ENCODE peak calls at places on chromosomes 16 and 17, in seven cellular contexts. X is cardiac muscle cell; W is PC-3; V is CD8-positive, alpha-beta T cell; F is cardiac fibroblast; G is stomach; N is astrocyte of the spinal cord. Z is an unnamed sample.

GRCh38 chr17:29084476-29085148 is 41.7 kb downstream of the PIPOX start:
- DNase-seq in G (peak), V (no peak), N (peak), W (no peak), F (no peak), X (no peak), Z (no peak)

GRCh38 chr16:35463358-35463757 is 2003.9 kb downstream of the TP53TG3F start:
- DNase-seq in V (no peak), X (no peak), W (no peak), G (no peak), F (no peak), N (no peak), Z (no peak)

GRCh38 chr17:601462-602303 is 113.0 kb downstream of the VPS53 start:
- DNase-seq in G (no peak), W (no peak), N (no peak), V (no peak), F (peak), X (peak), Z (no peak)

GRCh38 chr17:51045616-51046526 is 74.8 kb downstream of the SPAG9 start:
- DNase-seq in F (peak), W (no peak), N (peak), V (no peak), G (no peak), X (peak), Z (no peak)

GRCh38 chr17:76862079-76862478 is 6.1 kb upstream of the MGAT5B start:
- DNase-seq in V (no peak), W (no peak), X (no peak), G (no peak), N (no peak), F (no peak), Z (no peak)

GRCh38 chr16:8567355-8568230 is 22.7 kb downstream of the TMEM114 start:
- DNase-seq in X (peak), F (peak), G (peak), W (peak), N (peak), V (peak), Z (peak)

GRCh38 chr17:82668024-82668630 is 19.9 kb upstream of the WDR45B start:
- DNase-seq in N (no peak), G (no peak), W (no peak), X (no peak), F (no peak), V (no peak), Z (no peak)

GRCh38 chr17:47905221-47905733 is 9.2 kb downstream of the SP2 start:
- DNase-seq in V (no peak), X (peak), W (peak), F (peak), G (peak), N (peak), Z (no peak)

GRCh38 chr17:74119049-74119580 is 84.4 kb upstream of the RPL38 start:
- DNase-seq in V (no peak), W (no peak), X (no peak), N (no peak), F (no peak), G (no peak), Z (no peak)

GRCh38 chr17:68196394-68197090 is 51.3 kb upstream of the AMZ2 start:
- DNase-seq in N (no peak), V (no peak), G (no peak), X (no peak), W (no peak), F (no peak), Z (no peak)

GRCh38 chr16:9115277-9115676 is 23.8 kb downstream of the HAPSTR1 start:
- DNase-seq in X (no peak), F (no peak), V (no peak), N (peak), G (no peak), W (peak), Z (no peak)

GRCh38 chr17:82956146-82956725 is 116.4 kb upstream of the ZNF750 start:
- DNase-seq in V (no peak), G (peak), X (no peak), N (no peak), W (no peak), F (no peak), Z (no peak)

GRCh38 chr17:76732734-76733617 is 4.2 kb downstream of the SRSF2 start:
- DNase-seq in W (no peak), G (no peak), F (peak), N (no peak), X (peak), V (no peak), Z (no peak)

GRCh38 chr16:67731071-67731810 is 12.1 kb upstream of the GFOD2 start:
- DNase-seq in W (no peak), V (no peak), G (no peak), N (no peak), X (no peak), F (no peak), Z (no peak)

GRCh38 chr16:53235851-53236250 is 181.1 kb downstream of the CHD9 start:
- DNase-seq in F (no peak), X (no peak), W (no peak), N (no peak), V (no peak), G (no peak), Z (no peak)

GRCh38 chr16:82639666-82640336 is 13.0 kb downstream of the CDH13 start:
- DNase-seq in F (peak), X (peak), G (peak), V (no peak), W (peak), N (peak), Z (peak)

GRCh38 chr16:84879569-84880487 is 60.0 kb downstream of the CRISPLD2 start:
- DNase-seq in W (peak), F (no peak), N (no peak), X (no peak), G (peak), V (no peak), Z (no peak)

GRCh38 chr17:7260601-7261376 is 1.5 kb downstream of the CLDN7 start:
- DNase-seq in N (no peak), W (peak), X (no peak), G (peak), F (no peak), V (no peak), Z (peak)

GRCh38 chr17:9436629-9437028 is 139.0 kb downstream of the STX8 start:
- DNase-seq in X (no peak), W (no peak), G (no peak), V (no peak), F (no peak), N (no peak), Z (no peak)

GRCh38 chr16:81745704-81746558 is 33.2 kb upstream of the PLCG2 start:
- DNase-seq in F (peak), V (peak), X (peak), W (no peak), N (peak), G (peak), Z (peak)

DNA sequence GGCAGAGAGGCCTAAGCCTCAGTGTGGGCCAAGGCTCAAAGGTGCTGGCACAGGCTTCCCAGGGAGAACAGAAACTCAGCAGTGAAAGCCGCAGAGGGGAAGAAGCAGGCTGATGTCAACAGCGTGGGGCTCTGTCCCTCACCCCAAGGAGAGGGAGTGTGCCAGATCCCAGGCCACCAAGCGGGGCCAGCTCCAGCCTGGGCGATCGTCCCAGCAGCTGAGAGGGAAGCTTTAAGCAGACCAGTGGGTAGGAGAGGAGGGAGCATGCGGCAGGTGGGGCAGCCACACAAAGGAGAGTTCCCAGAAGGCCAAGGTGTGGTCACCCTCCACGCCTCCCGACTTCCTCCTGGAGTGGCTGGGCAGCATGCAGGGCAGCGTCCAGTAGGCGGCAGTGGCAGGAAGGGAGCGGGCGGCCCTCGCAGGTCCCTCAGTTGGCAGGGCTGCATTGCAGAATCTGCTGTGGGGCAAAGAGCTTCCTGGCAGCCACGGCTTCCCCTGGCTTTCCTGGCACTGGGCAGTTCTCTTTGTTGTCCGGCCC is 6.0 kb downstream of the SYNGR2 start:
- DNase-seq in W (peak), F (no peak), N (peak), X (no peak), V (no peak), G (peak), Z (peak)
- TF ChIP-seq CTCF in W (peak), F (no peak), N (peak), X (no peak), V (no peak), G (peak), Z (peak)

DNA sequence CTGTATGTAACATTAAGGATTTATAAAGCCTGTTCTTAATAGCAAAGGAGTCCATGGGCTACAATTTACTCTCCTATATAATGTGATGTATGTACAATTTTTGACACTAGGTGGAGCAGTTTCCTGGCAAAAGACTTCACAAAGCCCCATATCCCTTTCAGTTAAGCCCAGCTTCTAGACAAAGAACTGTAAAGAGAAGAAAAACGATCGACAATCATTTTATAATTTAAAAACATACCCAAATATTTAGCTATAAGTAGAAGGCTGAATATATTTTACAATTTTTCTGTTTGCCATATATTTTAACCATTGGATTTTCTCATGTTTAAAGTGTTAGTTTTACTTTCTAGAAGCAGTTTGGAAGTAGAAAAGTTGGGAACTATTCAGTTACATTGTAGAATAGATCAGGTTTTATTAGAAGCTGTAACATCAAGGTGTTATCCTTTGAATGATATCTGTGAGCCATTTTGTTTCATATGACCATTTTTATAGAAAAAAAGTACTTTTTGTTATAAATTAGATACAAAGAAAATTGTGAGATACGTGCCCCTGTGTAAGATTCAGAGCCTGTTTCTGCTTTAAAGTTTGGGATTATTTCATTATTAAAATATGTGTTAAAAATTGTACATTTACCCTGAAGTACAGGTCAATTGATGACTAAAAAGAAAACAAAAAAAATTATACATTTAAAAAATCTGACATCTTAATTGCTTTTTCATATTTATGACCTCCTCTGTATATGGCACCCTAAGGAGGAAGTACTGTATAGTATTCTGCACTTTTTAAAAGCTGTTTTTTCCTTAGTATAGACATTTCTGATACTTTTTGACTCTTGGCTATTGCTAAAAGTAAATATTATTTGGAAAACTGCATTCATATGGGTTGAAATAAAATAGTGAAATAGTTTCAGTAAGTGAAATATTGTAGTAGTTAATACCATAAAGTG is 46.3 kb downstream of the VMP1 start:
- DNase-seq in G (no peak), N (peak), W (peak), X (peak), F (peak), V (no peak), Z (peak)
- TF ChIP-seq CTCF in G (peak), N (peak), W (peak), X (peak), F (peak), V (peak), Z (peak)

GRCh38 chr17:1714980-1715802 is 5.0 kb upstream of the TLCD2 start:
- DNase-seq in F (peak), N (peak), V (peak), W (peak), X (peak), G (peak), Z (peak)

GRCh38 chr17:1714488-1714979 is 4.4 kb upstream of the TLCD2 start:
- DNase-seq in N (peak), W (peak), V (no peak), F (peak), X (peak), G (peak), Z (no peak)

GRCh38 chr17:1713160-1713877 is 3.1 kb upstream of the TLCD2 start:
- DNase-seq in G (no peak), W (no peak), V (no peak), F (no peak), X (no peak), N (no peak), Z (no peak)

GRCh38 chr17:1712271-1712670 is 2.1 kb upstream of the TLCD2 start:
- DNase-seq in X (no peak), G (no peak), F (no peak), V (no peak), N (no peak), W (no peak), Z (no peak)

DNA sequence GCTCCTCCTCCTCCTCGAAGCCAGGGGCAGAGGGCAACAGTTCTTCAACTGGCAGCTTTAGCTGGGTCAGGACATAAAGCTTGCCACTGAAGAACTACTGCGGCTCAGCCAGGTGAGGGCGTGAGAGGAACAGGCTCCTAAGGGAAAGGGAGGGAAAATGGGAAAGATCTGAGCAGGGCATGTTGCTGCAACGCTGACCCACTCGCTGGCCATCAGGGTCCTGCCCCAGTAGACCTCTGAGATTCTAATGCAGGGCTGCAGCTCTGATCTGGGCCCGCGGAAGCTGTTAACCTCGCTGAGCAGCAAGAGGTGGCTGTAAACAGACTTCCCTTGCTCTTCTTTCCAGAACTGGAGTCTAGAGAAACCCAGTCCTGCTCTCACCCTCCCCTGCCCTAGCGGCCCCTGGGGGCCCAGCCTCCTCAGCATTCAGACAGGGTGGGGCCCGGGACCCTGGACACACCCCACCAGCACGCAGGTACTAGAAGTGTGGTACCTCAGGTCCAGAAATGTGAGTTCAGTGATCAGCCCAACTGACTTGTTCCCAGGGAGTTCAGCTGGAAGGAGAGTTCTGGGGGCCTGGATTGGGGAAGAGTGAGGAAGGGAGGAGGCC is 3.8 kb upstream of the TLCD2 start:
- DNase-seq in G (peak), X (peak), V (no peak), N (no peak), W (peak), F (peak), Z (no peak)
- TF ChIP-seq CTCF in G (no peak), X (peak), V (no peak), N (peak), W (peak), F (peak), Z (peak)

GRCh38 chr17:69524854-69525253 is 110.4 kb downstream of the MAP2K6 start:
- DNase-seq in N (no peak), V (no peak), F (no peak), X (no peak), W (peak), G (no peak), Z (no peak)
- TF ChIP-seq CTCF in N (no peak), V (no peak), F (no peak), X (no peak), W (peak), G (no peak), Z (no peak)

GRCh38 chr17:30196504-30196903 is 39.0 kb downstream of the SLC6A4 start:
- DNase-seq in X (no peak), N (no peak), W (no peak), V (no peak), G (no peak), F (no peak), Z (no peak)
- TF ChIP-seq CTCF in X (no peak), N (no peak), W (no peak), V (no peak), G (no peak), F (no peak), Z (no peak)

GRCh38 chr17:33200116-33200515 is 93.0 kb downstream of the ASIC2 start:
- DNase-seq in X (no peak), F (no peak), W (peak), G (no peak), V (no peak), N (no peak), Z (no peak)

GRCh38 chr17:33202011-33202410 is 91.1 kb downstream of the ASIC2 start:
- DNase-seq in X (no peak), F (no peak), G (no peak), N (no peak), W (peak), V (no peak), Z (no peak)

GRCh38 chr17:33201255-33201654 is 91.8 kb downstream of the ASIC2 start:
- DNase-seq in G (no peak), X (no peak), W (no peak), F (no peak), V (no peak), N (no peak), Z (no peak)

GRCh38 chr17:33202796-33203195 is 90.3 kb downstream of the ASIC2 start:
- DNase-seq in G (no peak), V (no peak), N (no peak), X (no peak), F (no peak), W (no peak), Z (no peak)

DNA sequence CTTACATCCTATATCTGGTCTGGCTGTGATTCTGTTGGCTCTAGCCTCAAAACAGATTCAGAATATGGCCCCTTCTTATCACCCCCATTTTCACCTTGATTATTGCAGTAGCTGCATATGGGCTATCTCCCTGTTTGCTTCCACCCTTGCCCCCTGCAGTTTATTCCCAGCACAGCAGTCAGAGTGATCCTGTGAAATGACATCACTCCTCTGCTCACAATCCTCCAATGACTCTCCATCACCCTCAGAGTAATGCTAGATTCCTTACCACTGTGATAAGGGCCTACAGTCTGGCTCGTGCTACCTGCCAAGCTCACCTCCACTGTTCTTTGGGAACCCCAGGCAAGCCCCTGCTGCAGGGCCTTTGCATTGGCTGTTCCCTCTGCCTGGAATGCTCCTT is 92.5 kb downstream of the ASIC2 start:
- DNase-seq in V (no peak), G (no peak), W (peak), X (no peak), N (no peak), F (no peak), Z (no peak)
- TF ChIP-seq CTCF in V (no peak), G (no peak), W (no peak), X (no peak), N (no peak), F (no peak), Z (no peak)

GRCh38 chr16:13696017-13696416 is 223.9 kb upstream of the ERCC4 start:
- DNase-seq in X (no peak), F (no peak), G (no peak), V (no peak), N (no peak), W (no peak), Z (no peak)

GRCh38 chr16:13697568-13697967 is 222.4 kb upstream of the ERCC4 start:
- DNase-seq in W (no peak), F (no peak), N (no peak), X (no peak), V (no peak), G (no peak), Z (no peak)

GRCh38 chr16:13702614-13703013 is 217.3 kb upstream of the ERCC4 start:
- DNase-seq in N (no peak), F (no peak), X (no peak), V (no peak), W (no peak), G (no peak), Z (no peak)

DNA sequence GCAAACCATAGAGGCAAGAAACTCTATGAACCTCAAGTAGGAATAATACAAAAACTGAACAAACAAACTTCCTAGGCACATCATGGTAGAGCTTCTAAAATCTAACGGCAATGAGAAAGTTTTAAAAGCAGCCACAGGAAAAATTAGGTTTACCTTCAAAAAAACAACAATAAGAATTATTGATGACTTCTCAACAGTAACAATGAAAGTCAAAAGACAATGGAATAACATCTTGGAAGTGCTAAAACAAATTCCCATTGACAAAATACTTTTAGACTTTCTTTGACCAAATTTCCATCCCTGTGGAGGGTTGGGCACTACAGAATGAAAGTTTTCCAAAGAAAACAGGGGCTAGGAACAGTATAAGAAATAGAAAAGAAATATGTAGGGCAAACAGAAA is 222.9 kb upstream of the ERCC4 start:
- DNase-seq in N (no peak), G (no peak), X (no peak), V (no peak), F (no peak), W (no peak), Z (no peak)
- TF ChIP-seq CTCF in N (no peak), G (no peak), X (no peak), V (no peak), F (no peak), W (no peak), Z (no peak)